ENCODE peak calls at places on chromosomes 3 and 15, in four cellular contexts. E is tibial artery, J is ovary, M is esophagus muscularis mucosa. H is an unnamed sample.

GRCh38 chr3:46675843-46676567 is 17.5 kb downstream of the ALS2CL start:
- DNase-seq in E (no peak), J (no peak), M (no peak), H (no peak)

GRCh38 chr3:184381261-184382224 is 1.7 kb downstream of the CHRD start:
- DNase-seq in E (peak; percentile 51), J (no peak), M (no peak), H (no peak)

GRCh38 chr15:29040367-29040745 is 154.6 kb downstream of the APBA2 start:
- DNase-seq in E (no peak), M (no peak), J (no peak), H (no peak)

GRCh38 chr15:62896969-62897486 is 145.5 kb upstream of the TPM1 start:
- DNase-seq in J (peak; percentile 92), M (peak; percentile 95), E (peak; percentile 89), H (peak; percentile 97)

GRCh38 chr15:33600161-33600560 is 289.4 kb downstream of the RYR3 start:
- DNase-seq in E (no peak), M (no peak), J (no peak), H (no peak)

GRCh38 chr3:8343058-8343457 is 158.6 kb upstream of the LMCD1 start:
- DNase-seq in M (no peak), J (no peak), E (no peak), H (no peak)

GRCh38 chr3:159616234-159616825 is 372.3 kb upstream of the IL12A start:
- DNase-seq in E (no peak), M (no peak), J (no peak), H (no peak)

GRCh38 chr15:43930079-43930478 is 103.3 kb downstream of the WDR76 start:
- DNase-seq in M (no peak), J (no peak), E (no peak), H (no peak)

GRCh38 chr3:101950510-101950909 is 101.2 kb downstream of the NFKBIZ start:
- DNase-seq in M (no peak), E (no peak), J (no peak), H (peak; percentile 30)

GRCh38 chr3:46897031-46897430 is 19.5 kb downstream of the PTH1R start:
- DNase-seq in M (no peak), J (peak; percentile 7), E (no peak), H (no peak)

GRCh38 chr3:195106418-195106906 is 164.5 kb downstream of the XXYLT1 start:
- DNase-seq in M (peak; percentile 93), E (peak; percentile 37), J (peak; percentile 67), H (no peak)

GRCh38 chr3:123559040-123559861 is 25.6 kb downstream of the HACD2 start:
- DNase-seq in J (no peak), M (no peak), E (no peak), H (peak; percentile 19)

GRCh38 chr3:73580343-73580742 is 44.4 kb downstream of the PDZRN3 start:
- DNase-seq in E (no peak), M (no peak), J (no peak), H (peak; percentile 88)

GRCh38 chr3:108448593-108448992 is 61.8 kb downstream of the MYH15 start:
- DNase-seq in E (no peak), M (no peak), J (no peak), H (no peak)

GRCh38 chr3:57060089-57060829 is at the start of gene SPATA12:
- DNase-seq in E (peak; percentile 83), J (peak; percentile 59), M (no peak), H (peak; percentile 80)

GRCh38 chr15:66912001-66912400 is 153.4 kb upstream of the SMAD3 start:
- DNase-seq in M (no peak), J (no peak), E (no peak), H (no peak)

GRCh38 chr3:122357828-122358617 is 25.0 kb downstream of the MIX23 start:
- DNase-seq in J (no peak), E (no peak), M (no peak), H (no peak)

GRCh38 chr3:160612386-160613115 is 47.2 kb upstream of the KPNA4 start:
- DNase-seq in J (no peak), M (no peak), E (no peak), H (no peak)

GRCh38 chr15:35078221-35078915 is 6.7 kb downstream of the NANOGP8 start:
- DNase-seq in M (no peak), J (no peak), E (no peak), H (peak; percentile 21)

GRCh38 chr15:63870043-63870394 is 36.3 kb upstream of the HERC1 start:
- DNase-seq in M (no peak), E (no peak), J (no peak), H (no peak)

GRCh38 chr3:185825639-185826481 is 1.0 kb upstream of the IGF2BP2 start:
- DNase-seq in M (no peak), E (no peak), J (peak; percentile 29), H (no peak)

GRCh38 chr15:96978937-96979473 is 648.5 kb downstream of the NR2F2 start:
- DNase-seq in M (no peak), J (no peak), E (no peak), H (no peak)

GRCh38 chr15:78340243-78341056 is at the start of gene CRABP1:
- DNase-seq in E (no peak), J (no peak), M (no peak), H (no peak)

GRCh38 chr3:170488802-170489201 is 70.1 kb downstream of the CLDN11 start:
- DNase-seq in E (no peak), M (no peak), J (no peak), H (no peak)

GRCh38 chr15:80640546-80641121 is 54.5 kb upstream of the ABHD17C start:
- DNase-seq in E (no peak), J (no peak), M (no peak), H (no peak)

GRCh38 chr3:69425249-69425648 is 39.4 kb upstream of the FRMD4B start:
- DNase-seq in E (no peak), M (no peak), J (no peak), H (no peak)

GRCh38 chr3:66376568-66376967 is 124.3 kb downstream of the LRIG1 start:
- DNase-seq in J (no peak), E (peak; percentile 68), M (peak; percentile 84), H (peak; percentile 52)

GRCh38 chr3:19885468-19885867 is 48.5 kb downstream of the EFHB start:
- DNase-seq in M (no peak), J (no peak), E (no peak), H (no peak)

GRCh38 chr3:23671901-23672589 is 133.7 kb upstream of the UBE2E1 start:
- DNase-seq in M (no peak), E (no peak), J (peak; percentile 28), H (no peak)

GRCh38 chr15:34883042-34883441 is 86.5 kb downstream of the AQR start:
- DNase-seq in J (no peak), M (no peak), E (no peak), H (no peak)

GRCh38 chr3:69085543-69086132 is 901 bp downstream of the ARL6IP5 start:
- DNase-seq in J (peak; percentile 37), M (no peak), E (no peak), H (no peak)

GRCh38 chr3:66077973-66078372 is 39.3 kb upstream of the MAGI1 start:
- DNase-seq in J (no peak), E (no peak), M (no peak), H (no peak)

GRCh38 chr3:144840866-144841265 is 869.2 kb downstream of the DIPK2A start:
- DNase-seq in E (no peak), M (no peak), J (no peak), H (no peak)

DNA sequence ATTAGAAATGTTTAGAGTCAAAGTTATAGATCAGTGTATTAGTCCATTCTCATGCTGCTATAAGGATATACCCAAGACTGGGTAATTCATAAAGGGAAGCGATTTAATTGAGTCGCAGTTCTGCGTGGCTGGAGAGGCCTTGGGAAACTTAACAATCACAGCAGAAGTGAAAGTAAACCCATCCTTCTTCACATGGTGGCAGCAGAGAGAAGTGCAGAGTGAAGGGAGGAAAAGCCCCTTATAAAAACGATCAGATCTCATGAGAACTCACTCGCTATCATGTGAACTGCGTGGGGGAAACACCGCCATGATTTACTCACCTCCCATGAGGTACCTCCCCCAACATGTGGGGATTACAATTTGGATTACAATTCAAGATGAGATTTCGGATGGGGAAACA is 871.5 kb downstream of the DIPK2A start:
- DNase-seq in J (no peak), M (no peak), E (no peak), H (no peak)
- TF ChIP-seq CTCF in J (no peak), M (no peak), E (no peak), H (no peak)

GRCh38 chr3:193813506-193813850 is 220.5 kb downstream of the OPA1 start:
- DNase-seq in M (no peak), J (no peak), E (no peak), H (no peak)
- H3K4me3 ChIP-seq in M (no peak overlapping the region), J (no peak overlapping the region), E (no peak overlapping the region), H (no peak overlapping the region)

GRCh38 chr3:39541442-39541841 is 74.0 kb downstream of the MOBP start:
- DNase-seq in J (no peak), E (no peak), M (no peak), H (no peak)

GRCh38 chr3:39542588-39542988 is 75.1 kb downstream of the MOBP start:
- DNase-seq in M (no peak), J (no peak), E (no peak), H (no peak)

GRCh38 chr3:39540162-39540921 is 72.9 kb downstream of the MOBP start:
- DNase-seq in E (no peak), M (no peak), J (no peak), H (no peak)

GRCh38 chr3:39541917-39542329 is 74.4 kb downstream of the MOBP start:
- DNase-seq in M (no peak), J (no peak), E (no peak), H (no peak)
- TF ChIP-seq CTCF in M (no peak), J (no peak), E (no peak), H (peak; percentile 34)

GRCh38 chr15:23860846-23861245 is 173.7 kb upstream of the NDN start:
- DNase-seq in M (peak; percentile 70), E (no peak), J (no peak), H (no peak)
- H3K4me3 ChIP-seq in M (no peak overlapping the region), E (no peak overlapping the region), J (no peak overlapping the region), H (no peak overlapping the region)

GRCh38 chr3:140552403-140552802 is 125.5 kb upstream of the TRIM42 start:
- DNase-seq in J (no peak), E (no peak), M (no peak), H (no peak)
- TF ChIP-seq CTCF in J (no peak), E (no peak), M (no peak), H (no peak)

DNA sequence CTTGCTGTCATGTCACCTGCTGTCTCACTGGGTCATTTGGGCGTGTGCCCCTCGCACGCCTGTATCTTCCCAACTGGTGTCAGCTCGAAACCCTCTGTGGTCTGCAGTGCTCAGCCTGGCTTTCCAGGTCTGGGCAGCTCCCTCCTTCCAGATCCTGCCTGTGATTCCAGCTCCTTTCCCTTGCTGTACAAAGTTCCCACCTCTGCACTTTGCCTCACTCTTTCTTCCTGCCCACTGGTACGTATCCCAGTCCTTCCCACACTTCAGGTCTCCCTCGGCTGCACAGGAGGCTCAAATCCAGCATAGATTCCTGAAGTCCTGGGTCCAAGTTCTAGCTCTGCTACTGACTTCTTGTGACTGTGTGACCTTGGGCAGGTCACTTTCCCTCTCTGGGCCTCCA is 2.1 kb upstream of the PAQR5 start:
- DNase-seq in J (no peak), M (no peak), E (no peak), H (no peak)
- H3K4me3 ChIP-seq in J (no peak overlapping the region), M (no peak overlapping the region), E (no peak overlapping the region), H (no peak overlapping the region)

GRCh38 chr3:98984024-98984423 is 82.5 kb upstream of the DCBLD2 start:
- DNase-seq in J (no peak), M (no peak), E (no peak), H (no peak)

GRCh38 chr3:98980915-98981596 is 79.6 kb upstream of the DCBLD2 start:
- DNase-seq in J (no peak), E (no peak), M (no peak), H (no peak)

GRCh38 chr3:98982336-98982735 is 80.8 kb upstream of the DCBLD2 start:
- DNase-seq in J (no peak), E (no peak), M (no peak), H (no peak)

GRCh38 chr3:98986073-98986472 is 84.6 kb upstream of the DCBLD2 start:
- DNase-seq in E (no peak), M (no peak), J (no peak), H (peak; percentile 90)

GRCh38 chr3:98985406-98985805 is 83.9 kb upstream of the DCBLD2 start:
- DNase-seq in M (no peak), J (no peak), E (no peak), H (no peak)
- TF ChIP-seq CTCF in M (no peak), J (no peak), E (no peak), H (no peak)

H was measured in HFF-Myc.